ENCODE peak calls at places on chromosomes 12 and 14, in seven cellular contexts. T is T-helper 9 cell; O is B cell; W is nephron progenitor cell; I is small intestine; G is activated naive CD4-positive, alpha-beta T cell treated with Interleukin-2 at 50 U/mL for 16 hours; L is germinal center. C is an unnamed sample.

GRCh38 chr14:34053666-34054065 is 102.8 kb upstream of the EGLN3 start:
- DNase-seq in W (no peak), L (no peak), G (no peak), O (no peak), I (no peak), T (no peak), C (no peak)

GRCh38 chr12:121668750-121669524 is 517 bp downstream of the MORN3 start:
- DNase-seq in I (no peak), T (peak; percentile 46), G (peak; percentile 62), L (no peak), O (no peak), W (peak; percentile 79), C (peak; percentile 72)

GRCh38 chr12:127677537-127678131 is 589.3 kb upstream of the TMEM132C start:
- DNase-seq in I (peak; percentile 31), L (peak; percentile 18), G (peak; percentile 31), O (no peak), T (peak; percentile 12), W (peak; percentile 80), C (peak; percentile 51)

GRCh38 chr14:102527255-102528232 is 18.0 kb upstream of the ANKRD9 start:
- DNase-seq in W (no peak), G (peak; percentile 14), O (no peak), I (peak; percentile 86), L (no peak), T (no peak), C (no peak)

GRCh38 chr12:48795550-48796455 is 6.9 kb upstream of the ADCY6 start:
- DNase-seq in W (peak; percentile 77), O (peak; percentile 80), L (peak; percentile 77), G (peak; percentile 57), T (peak; percentile 50), I (peak; percentile 98), C (peak; percentile 55)

GRCh38 chr12:132352896-132353800 is 23.8 kb upstream of the GALNT9 start:
- DNase-seq in W (no peak), L (no peak), G (no peak), T (no peak), I (no peak), O (no peak), C (no peak)

GRCh38 chr12:113678222-113678621 is 206.6 kb upstream of the LHX5 start:
- DNase-seq in W (no peak), T (no peak), G (no peak), L (no peak), O (no peak), I (no peak), C (no peak)

GRCh38 chr12:56160894-56161667 is 2.9 kb downstream of the MYL6 start:
- DNase-seq in I (no peak), G (no peak), W (no peak), O (no peak), T (no peak), L (no peak), C (no peak)

GRCh38 chr12:58309806-58310205 is 368.4 kb downstream of the ATP23 start:
- DNase-seq in G (no peak), I (no peak), T (no peak), O (no peak), W (no peak), L (no peak), C (no peak)

GRCh38 chr14:50233335-50234250 is 2.2 kb upstream of the SOS2 start:
- DNase-seq in T (no peak), L (no peak), O (no peak), I (no peak), G (peak; percentile 49), W (no peak), C (peak; percentile 10)

GRCh38 chr12:4809013-4809448 is 88.8 kb downstream of the GALNT8 start:
- DNase-seq in L (no peak), O (peak; percentile 56), T (peak; percentile 8), I (no peak), G (peak; percentile 26), W (peak; percentile 73), C (no peak)

GRCh38 chr14:95741051-95741490 is 27.1 kb upstream of the TCL1A start:
- DNase-seq in O (no peak), G (no peak), I (no peak), L (no peak), T (no peak), W (no peak), C (no peak)

GRCh38 chr14:96986701-96987474 is 189.7 kb downstream of the VRK1 start:
- DNase-seq in O (peak; percentile 20), I (no peak), T (no peak), G (no peak), L (peak; percentile 9), W (no peak), C (no peak)

GRCh38 chr14:49820176-49820575 is 32.4 kb downstream of the NEMF start:
- DNase-seq in W (no peak), T (no peak), O (no peak), G (no peak), I (peak; percentile 29), L (no peak), C (no peak)

GRCh38 chr12:25883026-25883928 is 75.2 kb upstream of the RASSF8 start:
- DNase-seq in W (no peak), I (no peak), T (no peak), O (no peak), L (no peak), G (no peak), C (no peak)

GRCh38 chr12:13941258-13942249 is 39.8 kb downstream of the GRIN2B start:
- DNase-seq in G (no peak), O (no peak), T (no peak), L (peak; percentile 25), W (peak; percentile 34), I (peak; percentile 89), C (peak; percentile 2)

GRCh38 chr14:75860561-75861160 is 121.1 kb downstream of the TGFB3 start:
- DNase-seq in T (no peak), O (no peak), I (no peak), L (no peak), W (no peak), G (no peak), C (no peak)

GRCh38 chr12:90211017-90211416 is 502.4 kb upstream of the ATP2B1 start:
- DNase-seq in T (no peak), I (peak; percentile 14), G (no peak), L (no peak), W (no peak), O (no peak), C (no peak)

GRCh38 chr14:76473381-76474263 is 97.7 kb downstream of the ESRRB start:
- DNase-seq in W (peak; percentile 47), G (no peak), I (no peak), O (no peak), T (no peak), L (no peak), C (no peak)

GRCh38 chr12:128810182-128811127 is 13.3 kb downstream of the SLC15A4 start:
- DNase-seq in G (no peak), W (no peak), O (peak; percentile 56), L (no peak), I (no peak), T (no peak), C (no peak)

GRCh38 chr14:104441275-104442106 is 138.1 kb upstream of the C14orf180 start:
- DNase-seq in G (no peak), L (no peak), T (no peak), O (no peak), W (no peak), I (no peak), C (no peak)

GRCh38 chr12:23757541-23757962 is 191.9 kb downstream of the SOX5 start:
- DNase-seq in W (no peak), G (no peak), L (no peak), O (no peak), I (no peak), T (no peak), C (no peak)

GRCh38 chr12:1515010-1515409 is 79.4 kb downstream of the FBXL14 start:
- DNase-seq in G (no peak), I (no peak), O (no peak), W (no peak), T (no peak), L (no peak), C (no peak)

GRCh38 chr14:71444030-71444822 is 488.0 kb upstream of the RGS6 start:
- DNase-seq in I (no peak), G (no peak), O (no peak), T (no peak), L (no peak), W (no peak), C (no peak)

GRCh38 chr12:115871714-115872113 is 405.8 kb downstream of the MED13L start:
- DNase-seq in L (peak; percentile 46), I (peak; percentile 47), G (no peak), T (no peak), O (no peak), W (peak; percentile 30), C (no peak)

GRCh38 chr14:92135269-92135668 is 13.5 kb downstream of the CPSF2 start:
- DNase-seq in W (no peak), T (no peak), O (no peak), L (peak; percentile 10), I (peak; percentile 34), G (no peak), C (no peak)

GRCh38 chr12:42426733-42427132 is 100.8 kb downstream of the PPHLN1 start:
- DNase-seq in T (no peak), O (no peak), G (peak; percentile 3), L (no peak), W (no peak), I (no peak), C (no peak)

GRCh38 chr12:75765170-75766059 is 254.0 kb upstream of the KRR1 start:
- DNase-seq in W (no peak), G (no peak), T (no peak), L (no peak), I (no peak), O (no peak), C (no peak)

GRCh38 chr12:22667122-22667521 is 42.2 kb downstream of the ETNK1 start:
- DNase-seq in L (no peak), T (no peak), O (no peak), I (no peak), G (no peak), W (no peak), C (no peak)

GRCh38 chr14:104598039-104598438 is 6.5 kb downstream of the TMEM179 start:
- DNase-seq in W (no peak), I (no peak), O (peak; percentile 25), T (no peak), L (no peak), G (no peak), C (no peak)

GRCh38 chr12:64237382-64237781 is 15.3 kb upstream of the KICS2 start:
- DNase-seq in I (no peak), T (no peak), O (no peak), G (no peak), W (no peak), L (no peak), C (no peak)

GRCh38 chr12:115394498-115395220 is 710.7 kb upstream of the TBX3 start:
- DNase-seq in L (no peak), I (peak; percentile 20), O (no peak), T (no peak), W (no peak), G (no peak), C (no peak)

GRCh38 chr12:112539221-112539620 is 120.5 kb downstream of the PTPN11 start:
- DNase-seq in O (no peak), G (no peak), W (no peak), L (no peak), T (no peak), I (no peak), C (no peak)

GRCh38 chr14:68633131-68633991 is 159.5 kb downstream of the ZFP36L1 start:
- DNase-seq in L (no peak), O (no peak), T (no peak), I (no peak), G (no peak), W (no peak), C (no peak)

C was measured in activated naive CD8-positive, alpha-beta T cell treated with anti-CD3 and anti-CD28 coated beads, Interleukin-2, amount 50 U/mL, for 24 hours.